ENCODE peak calls at places on chromosomes 1 and 21, in five cellular contexts. M is lower leg skin, D is left lobe of liver, F is amygdala, Z is activated T-cell treated with anti-CD3 and anti-CD28 coated beads for 4 hours. U is an unnamed sample.

GRCh38 chr1:17829579-17829978 is 74.4 kb downstream of the ACTL8 start:
- DNase-seq in M (no peak), D (no peak), F (no peak), Z (no peak), U (no peak)

GRCh38 chr1:185917646-185918045 is 183.5 kb downstream of the HMCN1 start:
- DNase-seq in M (no peak), D (no peak), F (no peak), Z (no peak), U (no peak)

GRCh38 chr21:40011371-40011770 is 144.1 kb downstream of the PCP4 start:
- DNase-seq in M (no peak), D (no peak), F (no peak), Z (no peak), U (no peak)

GRCh38 chr1:225657462-225657989 is 4.6 kb upstream of the ENAH start:
- DNase-seq in M (no peak), D (no peak), F (peak; percentile 8), Z (no peak), U (no peak)

GRCh38 chr1:27161594-27161993 is 6.7 kb upstream of the SLC9A1 start:
- DNase-seq in M (no peak), D (no peak), F (no peak), Z (no peak), U (no peak)

GRCh38 chr1:218521414-218522169 is 176.5 kb downstream of the TGFB2 start:
- DNase-seq in M (peak; percentile 36), D (peak; percentile 48), F (peak; percentile 6), Z (peak; percentile 24), U (peak; percentile 17)

GRCh38 chr1:247639381-247639981 is 34.1 kb downstream of the OR2G3 start:
- DNase-seq in M (peak; percentile 31), D (no peak), F (peak; percentile 51), Z (peak; percentile 3), U (no peak)

GRCh38 chr1:31064115-31064514 is 1.4 kb downstream of the PUM1 start:
- DNase-seq in M (no peak), D (no peak), F (no peak), Z (no peak), U (no peak)

GRCh38 chr1:31617917-31618746 is 643 bp downstream of the HCRTR1 start:
- DNase-seq in M (no peak), D (peak; percentile 41), F (no peak), Z (peak; percentile 14), U (no peak)

GRCh38 chr1:183807549-183808168 is 2.7 kb downstream of the RGL1 start:
- DNase-seq in M (no peak), D (no peak), F (peak; percentile 33), Z (no peak), U (no peak)

GRCh38 chr1:116754203-116754977 is at the start of gene CD2:
- DNase-seq in M (no peak), D (no peak), F (no peak), Z (no peak), U (no peak)

GRCh38 chr1:56146449-56146848 is 432.9 kb downstream of the PLPP3 start:
- DNase-seq in M (peak; percentile 49), D (no peak), F (no peak), Z (no peak), U (no peak)

GRCh38 chr1:168726719-168727118 is 2.3 kb downstream of the DPT start:
- DNase-seq in M (no peak), D (no peak), F (no peak), Z (no peak), U (no peak)

GRCh38 chr1:201275266-201275666 is 8.0 kb upstream of the PKP1 start:
- DNase-seq in M (peak; percentile 79), D (no peak), F (no peak), Z (no peak), U (no peak)

GRCh38 chr1:59761440-59761839 is 53.3 kb upstream of the HOOK1 start:
- DNase-seq in M (no peak), D (no peak), F (no peak), Z (no peak), U (no peak)

GRCh38 chr1:84668185-84668584 is 22.1 kb downstream of the SSX2IP start:
- DNase-seq in M (no peak), D (no peak), F (no peak), Z (no peak), U (no peak)

GRCh38 chr1:38564946-38565570 is 294.5 kb downstream of the RRAGC start:
- DNase-seq in M (no peak), D (peak; percentile 79), F (peak; percentile 25), Z (no peak), U (no peak)

GRCh38 chr1:174448531-174448883 is 743 bp downstream of the GPR52 start:
- DNase-seq in M (no peak), D (no peak), F (no peak), Z (no peak), U (no peak)

GRCh38 chr1:3772715-3773571 is at the start of gene SMIM1:
- DNase-seq in M (no peak), D (no peak), F (no peak), Z (no peak), U (no peak)

GRCh38 chr1:184296466-184297243 is 90.2 kb upstream of the C1orf21 start:
- DNase-seq in M (peak; percentile 87), D (peak; percentile 76), F (peak; percentile 77), Z (no peak), U (no peak)

GRCh38 chr21:14677023-14677422 is 130.9 kb upstream of the SAMSN1 start:
- DNase-seq in M (no peak), D (no peak), F (no peak), Z (no peak), U (no peak)

GRCh38 chr1:211944733-211945500 is 90.4 kb downstream of the INTS7 start:
- DNase-seq in M (peak; percentile 38), D (peak; percentile 94), F (peak; percentile 11), Z (no peak), U (no peak)

GRCh38 chr1:12677565-12677964 is 33.7 kb downstream of the AADACL4 start:
- DNase-seq in M (no peak), D (no peak), F (peak; percentile 17), Z (no peak), U (no peak)

GRCh38 chr21:36125513-36126121 is 9.3 kb upstream of the CBR3 start:
- DNase-seq in M (no peak), D (peak; percentile 52), F (peak; percentile 81), Z (peak; percentile 35), U (no peak)

GRCh38 chr1:21633141-21633755 is 35.9 kb downstream of the RAP1GAP start:
- DNase-seq in M (no peak), D (no peak), F (no peak), Z (no peak), U (no peak)

GRCh38 chr21:43925609-43926008 is 60.6 kb downstream of the AGPAT3 start:
- DNase-seq in M (no peak), D (no peak), F (no peak), Z (no peak), U (no peak)

GRCh38 chr1:232905324-232906034 is 44.9 kb upstream of the NTPCR start:
- DNase-seq in M (no peak), D (no peak), F (no peak), Z (no peak), U (no peak)

U was measured in NCI-H2081 treated with DMSO at 0.1 percent for 48 hours.